ENCODE peak calls at places on chromosomes 12 and 14, in eight cellular contexts. One of them, this sample, is unnamed.

GRCh38 chr12:89177802-89178201 is 174.5 kb downstream of the DUSP6 start:
- DNase-seq in posterior vena cava: no peak
- DNase-seq in uterus: no peak
- DNase-seq in frontal cortex: no peak
- DNase-seq in neuronal stem cell: no peak
- DNase-seq in RCC 7860: no peak
- DNase-seq in NCI-H82: no peak
- DNase-seq in H7: no peak
- DNase-seq in this sample: no peak

GRCh38 chr14:35401853-35402252 is 2.7 kb downstream of the NFKBIA start:
- DNase-seq in posterior vena cava: no peak
- DNase-seq in uterus: peak; percentile 54
- DNase-seq in frontal cortex: no peak
- DNase-seq in neuronal stem cell: no peak
- DNase-seq in RCC 7860: no peak
- DNase-seq in NCI-H82: no peak
- DNase-seq in H7: no peak
- DNase-seq in this sample: no peak

GRCh38 chr14:94317259-94317658 is 5.9 kb downstream of the SERPINA6 start:
- DNase-seq in posterior vena cava: peak; percentile 89
- DNase-seq in uterus: no peak
- DNase-seq in frontal cortex: no peak
- DNase-seq in neuronal stem cell: no peak
- DNase-seq in RCC 7860: no peak
- DNase-seq in NCI-H82: peak; percentile 14
- DNase-seq in H7: no peak
- DNase-seq in this sample: no peak

GRCh38 chr12:101552277-101552676 is 42.5 kb upstream of the MYBPC1 start:
- DNase-seq in posterior vena cava: no peak
- DNase-seq in uterus: no peak
- DNase-seq in frontal cortex: no peak
- DNase-seq in neuronal stem cell: no peak
- DNase-seq in RCC 7860: no peak
- DNase-seq in NCI-H82: peak; percentile 11
- DNase-seq in H7: no peak
- DNase-seq in this sample: no peak

GRCh38 chr12:123483602-123484273 is 25.8 kb downstream of the SNRNP35 start:
- DNase-seq in posterior vena cava: no peak
- DNase-seq in uterus: no peak
- DNase-seq in frontal cortex: no peak
- DNase-seq in neuronal stem cell: no peak
- DNase-seq in RCC 7860: no peak
- DNase-seq in NCI-H82: no peak
- DNase-seq in H7: no peak
- DNase-seq in this sample: no peak

GRCh38 chr12:67558775-67559174 is 89.8 kb upstream of the DYRK2 start:
- DNase-seq in posterior vena cava: no peak
- DNase-seq in uterus: no peak
- DNase-seq in frontal cortex: no peak
- DNase-seq in neuronal stem cell: no peak
- DNase-seq in RCC 7860: no peak
- DNase-seq in NCI-H82: peak; percentile 18
- DNase-seq in H7: no peak
- DNase-seq in this sample: no peak

GRCh38 chr14:26132061-26132460 is 465.8 kb downstream of the NOVA1 start:
- DNase-seq in posterior vena cava: no peak
- DNase-seq in uterus: no peak
- DNase-seq in frontal cortex: no peak
- DNase-seq in neuronal stem cell: no peak
- DNase-seq in RCC 7860: no peak
- DNase-seq in NCI-H82: no peak
- DNase-seq in H7: no peak
- DNase-seq in this sample: no peak

GRCh38 chr12:68695454-68695853 is 8.7 kb downstream of the NUP107 start:
- DNase-seq in posterior vena cava: no peak
- DNase-seq in uterus: no peak
- DNase-seq in frontal cortex: no peak
- DNase-seq in neuronal stem cell: no peak
- DNase-seq in RCC 7860: no peak
- DNase-seq in NCI-H82: no peak
- DNase-seq in H7: no peak
- DNase-seq in this sample: no peak

GRCh38 chr14:60357551-60357930 is 108.5 kb downstream of the PPM1A start:
- DNase-seq in posterior vena cava: no peak
- DNase-seq in uterus: no peak
- DNase-seq in frontal cortex: no peak
- DNase-seq in neuronal stem cell: no peak
- DNase-seq in RCC 7860: no peak
- DNase-seq in NCI-H82: peak; percentile 62
- DNase-seq in H7: no peak
- DNase-seq in this sample: no peak

GRCh38 chr12:94103986-94104385 is 44.4 kb upstream of the PLXNC1 start:
- DNase-seq in posterior vena cava: no peak
- DNase-seq in uterus: no peak
- DNase-seq in frontal cortex: no peak
- DNase-seq in neuronal stem cell: no peak
- DNase-seq in RCC 7860: no peak
- DNase-seq in NCI-H82: no peak
- DNase-seq in H7: no peak
- DNase-seq in this sample: no peak

GRCh38 chr14:20801726-20802125 is 918 bp downstream of the RNASE1 start:
- DNase-seq in posterior vena cava: no peak
- DNase-seq in uterus: no peak
- DNase-seq in frontal cortex: no peak
- DNase-seq in neuronal stem cell: no peak
- DNase-seq in RCC 7860: no peak
- DNase-seq in NCI-H82: no peak
- DNase-seq in H7: no peak
- DNase-seq in this sample: no peak

GRCh38 chr12:128969480-128970055 is 116.3 kb downstream of the GLT1D1 start:
- DNase-seq in posterior vena cava: no peak
- DNase-seq in uterus: no peak
- DNase-seq in frontal cortex: no peak
- DNase-seq in neuronal stem cell: peak; percentile 35
- DNase-seq in RCC 7860: no peak
- DNase-seq in NCI-H82: peak; percentile 80
- DNase-seq in H7: peak; percentile 91
- DNase-seq in this sample: no peak

GRCh38 chr14:78135450-78135891 is 34.7 kb upstream of the NRXN3 start:
- DNase-seq in posterior vena cava: no peak
- DNase-seq in uterus: no peak
- DNase-seq in frontal cortex: no peak
- DNase-seq in neuronal stem cell: no peak
- DNase-seq in RCC 7860: peak; percentile 90
- DNase-seq in NCI-H82: no peak
- DNase-seq in H7: no peak
- DNase-seq in this sample: no peak

GRCh38 chr12:121773011-121773777 is 20.3 kb downstream of the RHOF start:
- DNase-seq in posterior vena cava: peak; percentile 88
- DNase-seq in uterus: peak; percentile 59
- DNase-seq in frontal cortex: peak; percentile 75
- DNase-seq in neuronal stem cell: no peak
- DNase-seq in RCC 7860: peak; percentile 55
- DNase-seq in NCI-H82: peak; percentile 85
- DNase-seq in H7: peak; percentile 97
- DNase-seq in this sample: peak; percentile 76

GRCh38 chr14:104732355-104732804 is 8.4 kb downstream of the ADSS1 start:
- DNase-seq in posterior vena cava: no peak
- DNase-seq in uterus: no peak
- DNase-seq in frontal cortex: no peak
- DNase-seq in neuronal stem cell: no peak
- DNase-seq in RCC 7860: peak; percentile 51
- DNase-seq in NCI-H82: no peak
- DNase-seq in H7: no peak
- DNase-seq in this sample: no peak

GRCh38 chr12:56124133-56124532 is 3.9 kb upstream of the ESYT1 start:
- DNase-seq in posterior vena cava: no peak
- DNase-seq in uterus: no peak
- DNase-seq in frontal cortex: no peak
- DNase-seq in neuronal stem cell: no peak
- DNase-seq in RCC 7860: no peak
- DNase-seq in NCI-H82: no peak
- DNase-seq in H7: no peak
- DNase-seq in this sample: no peak

GRCh38 chr12:18653465-18653864 is 84.3 kb downstream of the PLCZ1 start:
- DNase-seq in posterior vena cava: no peak
- DNase-seq in uterus: no peak
- DNase-seq in frontal cortex: no peak
- DNase-seq in neuronal stem cell: no peak
- DNase-seq in RCC 7860: no peak
- DNase-seq in NCI-H82: no peak
- DNase-seq in H7: no peak
- DNase-seq in this sample: no peak

This sample was measured in mesothelial cell of epicardium.